ENCODE peak calls at places on chromosomes 13 and 19, in five cellular contexts. Q, O, N, F and Z are unnamed samples.

GRCh38 chr19:18895038-18895827 is 725 bp downstream of the CERS1 start:
- DNase-seq in F (peak; percentile 41), N (no peak), O (peak; percentile 38), Q (no peak), Z (peak; percentile 75)

GRCh38 chr13:89115307-89115706 is 1444.1 kb downstream of the SLITRK5 start:
- DNase-seq in Q (no peak), O (no peak), F (no peak), N (no peak), Z (no peak)

GRCh38 chr13:51825165-51825592 is 19.8 kb downstream of the TMEM272 start:
- DNase-seq in N (no peak), Q (no peak), O (no peak), F (no peak), Z (no peak)

GRCh38 chr19:2015611-2015950 is at the start of gene BTBD2:
- DNase-seq in Q (peak; percentile 41), N (peak; percentile 87), O (peak; percentile 86), F (no peak), Z (no peak)

GRCh38 chr19:58386166-58386575 is 898 bp upstream of the RPS5 start:
- DNase-seq in Q (no peak), O (no peak), N (no peak), F (no peak), Z (no peak)

GRCh38 chr19:2274937-2275535 is 6.9 kb downstream of the PEAK3 start:
- DNase-seq in F (peak; percentile 70), Q (peak; percentile 69), O (no peak), N (peak; percentile 83), Z (peak; percentile 89)

GRCh38 chr13:101452519-101453485 is at the start of gene ITGBL1:
- DNase-seq in Q (no peak), N (no peak), F (no peak), O (no peak), Z (no peak)

GRCh38 chr13:107373551-107373950 is 805.6 kb upstream of the ARGLU1 start:
- DNase-seq in O (no peak), N (no peak), F (no peak), Q (no peak), Z (no peak)

GRCh38 chr19:1373534-1374249 is 10.0 kb upstream of the NDUFS7 start:
- DNase-seq in N (no peak), O (no peak), F (no peak), Q (peak; percentile 79), Z (peak; percentile 85)

GRCh38 chr19:18225702-18226468 is at the start of gene PDE4C:
- DNase-seq in O (no peak), Q (no peak), N (peak; percentile 74), F (no peak), Z (peak; percentile 75)

GRCh38 chr19:16447015-16447384 is 24.8 kb downstream of the EPS15L1 start:
- DNase-seq in F (peak; percentile 94), N (peak; percentile 86), Q (peak; percentile 83), O (no peak), Z (peak; percentile 94)

GRCh38 chr13:42215578-42216421 is 56.2 kb upstream of the AKAP11 start:
- DNase-seq in F (peak; percentile 22), O (peak; percentile 29), N (no peak), Q (no peak), Z (no peak)

GRCh38 chr13:99980201-99981114 is 1.1 kb upstream of the ZIC2 start:
- DNase-seq in F (peak; percentile 42), N (no peak), O (peak; percentile 52), Q (peak; percentile 69), Z (peak; percentile 85)

GRCh38 chr19:50791594-50792245 is 1.5 kb downstream of the ACP4 start:
- DNase-seq in Q (no peak), O (no peak), N (no peak), F (no peak), Z (no peak)

GRCh38 chr13:50410921-50411712 is 395.9 kb downstream of the KCNRG start:
- DNase-seq in Q (no peak), N (no peak), O (peak; percentile 69), F (no peak), Z (no peak)
- TF ChIP-seq POLR2AphosphoS5 in Q (no peak), N (no peak), O (peak; percentile 23), F (no peak), Z (no peak)

GRCh38 chr13:73064991-73065390 is 6.2 kb downstream of the KLF5 start:
- DNase-seq in O (no peak), Q (no peak), N (no peak), F (no peak), Z (no peak)

GRCh38 chr13:73063166-73063565 is 4.4 kb downstream of the KLF5 start:
- DNase-seq in O (no peak), N (no peak), Q (no peak), F (no peak), Z (no peak)

GRCh38 chr13:73069206-73069815 is 10.5 kb downstream of the KLF5 start:
- DNase-seq in Q (no peak), N (no peak), F (no peak), O (no peak), Z (no peak)

GRCh38 chr13:73062368-73062767 is 3.6 kb downstream of the KLF5 start:
- DNase-seq in N (no peak), F (no peak), Q (no peak), O (no peak), Z (no peak)

DNA sequence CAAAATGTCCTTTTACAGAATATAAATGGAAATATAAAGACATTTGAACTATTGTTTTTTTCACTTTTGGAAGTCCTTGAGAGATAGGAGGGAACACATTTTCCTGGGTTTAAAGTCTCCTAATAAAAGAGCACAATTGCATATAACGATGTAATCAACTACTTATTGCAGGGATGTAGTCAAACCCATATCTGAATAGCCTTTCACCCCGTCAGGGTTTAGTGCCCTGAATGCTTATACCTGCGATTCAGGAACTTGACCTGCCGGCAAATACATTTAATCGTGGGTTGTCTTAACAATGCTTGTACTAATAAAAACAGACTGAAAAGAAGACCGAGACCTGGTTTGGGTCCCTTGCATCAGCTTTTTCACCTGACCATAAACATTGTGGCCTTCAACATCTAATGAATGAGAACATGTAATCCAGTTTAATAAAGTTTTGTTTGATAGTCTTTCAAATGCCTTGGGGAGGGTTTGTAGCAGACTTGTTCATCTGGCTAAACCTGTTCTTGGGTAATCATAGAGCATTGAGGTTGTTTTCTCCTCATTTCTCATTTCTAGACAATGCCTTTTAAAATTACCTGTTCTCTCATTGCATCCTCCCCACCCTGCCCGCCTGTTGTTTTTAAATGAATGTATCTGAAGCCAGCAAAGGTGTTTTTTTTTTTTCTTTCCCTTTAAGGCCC is 7.0 kb downstream of the KLF5 start:
- DNase-seq in F (no peak), N (no peak), O (no peak), Q (no peak), Z (no peak)
- TF ChIP-seq POLR2AphosphoS5 in F (no peak), N (no peak), O (no peak), Q (peak; percentile 45), Z (no peak)

DNA sequence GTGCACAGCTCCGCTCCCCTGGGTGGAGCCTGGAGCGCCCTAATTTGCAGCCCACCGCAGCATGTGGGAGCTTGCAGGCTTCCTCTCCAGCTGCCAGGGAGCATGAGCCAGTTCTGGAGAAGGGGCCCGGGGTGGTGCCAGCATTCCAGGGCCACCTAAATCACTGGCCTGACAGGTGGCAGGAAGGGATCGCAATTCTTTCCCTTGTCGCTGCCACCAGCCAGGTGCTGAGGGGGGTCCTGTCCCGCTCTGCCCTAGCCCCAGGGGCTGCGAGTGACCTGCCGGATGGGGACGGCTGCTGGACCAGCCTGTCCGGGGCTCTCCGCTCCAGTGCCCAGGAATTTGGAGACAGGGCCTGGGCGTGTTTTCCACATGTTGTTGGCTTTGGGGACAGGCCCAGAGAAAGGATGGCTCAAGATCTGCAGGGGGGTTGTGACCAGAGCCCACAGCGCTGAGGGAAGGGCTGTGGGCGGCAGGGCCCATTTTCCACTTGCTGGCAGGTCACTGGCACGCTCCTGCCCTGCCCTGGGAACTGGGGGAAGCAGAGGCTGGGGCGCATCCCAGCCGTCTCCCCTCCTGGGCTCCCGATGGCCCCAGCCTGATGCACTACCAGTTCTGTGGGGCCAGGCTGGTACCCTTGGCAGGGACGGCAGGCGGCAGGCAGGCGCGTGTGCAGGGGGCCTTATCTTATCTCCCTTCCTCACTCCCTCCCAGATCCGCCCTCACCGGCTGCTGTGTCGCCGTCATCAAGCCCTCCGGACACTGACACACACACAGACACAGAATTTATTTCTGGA is 9.5 kb downstream of the NDUFA11 start:
- DNase-seq in F (no peak), O (no peak), Q (no peak), N (no peak), Z (peak; percentile 78)
- TF ChIP-seq POLR2AphosphoS5 in F (no peak), O (peak; percentile 30), Q (no peak), N (no peak), Z (peak; percentile 80)

GRCh38 chr13:113903912-113904311 is 40.0 kb upstream of the GAS6 start:
- DNase-seq in N (no peak), F (peak; percentile 0), O (no peak), Q (peak; percentile 11), Z (no peak)

GRCh38 chr13:113905018-113905417 is 41.1 kb upstream of the GAS6 start:
- DNase-seq in Q (peak; percentile 19), N (no peak), F (peak; percentile 8), O (no peak), Z (no peak)

GRCh38 chr13:113902956-113903355 is 39.1 kb upstream of the GAS6 start:
- DNase-seq in N (no peak), F (peak; percentile 12), O (no peak), Q (peak; percentile 8), Z (peak; percentile 47)

GRCh38 chr13:113903361-113903760 is 39.5 kb upstream of the GAS6 start:
- DNase-seq in F (peak; percentile 17), Q (peak; percentile 25), N (no peak), O (no peak), Z (no peak)

DNA sequence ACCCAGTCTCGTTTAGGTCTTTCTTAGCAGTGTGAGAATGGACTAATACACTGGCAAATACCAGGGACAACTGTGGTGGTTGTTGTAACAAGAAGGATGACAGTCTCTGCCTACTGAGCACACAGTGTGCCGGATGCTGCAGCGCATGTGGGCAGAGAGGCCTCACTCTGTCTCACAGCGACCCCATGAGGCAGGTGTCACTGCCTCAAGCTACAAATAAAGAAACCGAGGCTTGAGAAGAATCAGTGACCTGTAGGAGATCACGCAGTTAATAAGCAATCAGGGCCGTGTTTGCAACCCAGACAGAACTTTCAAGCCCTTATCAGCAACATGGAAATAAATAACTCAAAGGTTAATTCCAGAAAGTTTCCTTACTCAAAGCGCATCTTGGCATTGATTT is 40.5 kb upstream of the GAS6 start:
- DNase-seq in Q (peak; percentile 67), O (no peak), F (peak; percentile 33), N (no peak), Z (peak; percentile 55)
- TF ChIP-seq POLR2AphosphoS5 in Q (no peak), O (no peak), F (no peak), N (no peak), Z (peak; percentile 36)